ENCODE peak calls at places on chromosomes 6 and 20, in four cellular contexts. One of them, this sample, is unnamed.
A peak's percentile ranks its signal among the peaks of the same experiment; 100 is the strongest.

GRCh38 chr6:71727632-71728294 is 158.6 kb upstream of the RIMS1 start:
- DNase-seq in fibroblast of mammary gland: no peak
- DNase-seq in brain microvascular endothelial cell: peak; percentile 3
- DNase-seq in HTR-8/SVneo: no peak
- DNase-seq in this sample: no peak

GRCh38 chr6:149901444-149902140 is 3.7 kb upstream of the RAET1E start:
- DNase-seq in fibroblast of mammary gland: no peak
- DNase-seq in brain microvascular endothelial cell: no peak
- DNase-seq in HTR-8/SVneo: no peak
- DNase-seq in this sample: no peak

GRCh38 chr20:48098866-48099265 is 313.6 kb upstream of the SULF2 start:
- DNase-seq in fibroblast of mammary gland: peak; percentile 31
- DNase-seq in brain microvascular endothelial cell: no peak
- DNase-seq in HTR-8/SVneo: no peak
- DNase-seq in this sample: no peak

GRCh38 chr6:105803439-105803838 is 282.7 kb upstream of the PRDM1 start:
- DNase-seq in fibroblast of mammary gland: no peak
- DNase-seq in brain microvascular endothelial cell: peak; percentile 10
- DNase-seq in HTR-8/SVneo: no peak
- DNase-seq in this sample: no peak

GRCh38 chr6:97048771-97049170 is 124.2 kb downstream of the KLHL32 start:
- DNase-seq in fibroblast of mammary gland: no peak
- DNase-seq in brain microvascular endothelial cell: no peak
- DNase-seq in HTR-8/SVneo: no peak
- DNase-seq in this sample: no peak

GRCh38 chr6:30759575-30760239 is 15.4 kb upstream of the IER3 start:
- DNase-seq in fibroblast of mammary gland: peak; percentile 87
- DNase-seq in brain microvascular endothelial cell: peak; percentile 98
- DNase-seq in HTR-8/SVneo: peak; percentile 85
- DNase-seq in this sample: peak; percentile 73

GRCh38 chr20:63913768-63914167 is 18.8 kb downstream of the DNAJC5 start:
- DNase-seq in fibroblast of mammary gland: no peak
- DNase-seq in brain microvascular endothelial cell: no peak
- DNase-seq in HTR-8/SVneo: no peak
- DNase-seq in this sample: no peak

GRCh38 chr6:144434308-144434990 is 149.3 kb downstream of the UTRN start:
- DNase-seq in fibroblast of mammary gland: peak; percentile 85
- DNase-seq in brain microvascular endothelial cell: peak; percentile 89
- DNase-seq in HTR-8/SVneo: peak; percentile 51
- DNase-seq in this sample: no peak

GRCh38 chr6:366972-367794 is 24.4 kb upstream of the IRF4 start:
- DNase-seq in fibroblast of mammary gland: peak; percentile 12
- DNase-seq in brain microvascular endothelial cell: no peak
- DNase-seq in HTR-8/SVneo: no peak
- DNase-seq in this sample: no peak

GRCh38 chr20:58850693-58851174 is at the start of gene GNAS-AS1:
- DNase-seq in fibroblast of mammary gland: peak; percentile 89
- DNase-seq in brain microvascular endothelial cell: peak; percentile 76
- DNase-seq in HTR-8/SVneo: peak; percentile 92
- DNase-seq in this sample: peak; percentile 77

GRCh38 chr6:138087549-138087948 is 19.7 kb downstream of the PERP start:
- DNase-seq in fibroblast of mammary gland: no peak
- DNase-seq in brain microvascular endothelial cell: peak; percentile 22
- DNase-seq in HTR-8/SVneo: no peak
- DNase-seq in this sample: no peak

GRCh38 chr6:158561247-158561884 is 1.5 kb downstream of the TMEM181 start:
- DNase-seq in fibroblast of mammary gland: no peak
- DNase-seq in brain microvascular endothelial cell: no peak
- DNase-seq in HTR-8/SVneo: no peak
- DNase-seq in this sample: no peak

GRCh38 chr6:29439006-29439405 is at the start of gene OR10C1:
- DNase-seq in fibroblast of mammary gland: no peak
- DNase-seq in brain microvascular endothelial cell: no peak
- DNase-seq in HTR-8/SVneo: no peak
- DNase-seq in this sample: no peak

GRCh38 chr6:130625825-130626500 is 201.2 kb upstream of the SMLR1 start:
- DNase-seq in fibroblast of mammary gland: peak; percentile 81
- DNase-seq in brain microvascular endothelial cell: peak; percentile 29
- DNase-seq in HTR-8/SVneo: peak; percentile 68
- DNase-seq in this sample: peak; percentile 10

GRCh38 chr6:78345882-78346281 is 521.5 kb upstream of the IRAK1BP1 start:
- DNase-seq in fibroblast of mammary gland: no peak
- DNase-seq in brain microvascular endothelial cell: no peak
- DNase-seq in HTR-8/SVneo: no peak
- DNase-seq in this sample: no peak

GRCh38 chr6:37765182-37765780 is 54.2 kb upstream of the ZFAND3 start:
- DNase-seq in fibroblast of mammary gland: no peak
- DNase-seq in brain microvascular endothelial cell: no peak
- DNase-seq in HTR-8/SVneo: no peak
- DNase-seq in this sample: no peak

GRCh38 chr20:278181-278580 is 12.4 kb downstream of the C20orf96 start:
- DNase-seq in fibroblast of mammary gland: no peak
- DNase-seq in brain microvascular endothelial cell: no peak
- DNase-seq in HTR-8/SVneo: no peak
- DNase-seq in this sample: no peak

GRCh38 chr20:24769878-24770627 is 179.0 kb upstream of the CST7 start:
- DNase-seq in fibroblast of mammary gland: no peak
- DNase-seq in brain microvascular endothelial cell: no peak
- DNase-seq in HTR-8/SVneo: no peak
- DNase-seq in this sample: no peak

GRCh38 chr6:89273816-89274215 is 41.3 kb downstream of the GABRR2 start:
- DNase-seq in fibroblast of mammary gland: no peak
- DNase-seq in brain microvascular endothelial cell: no peak
- DNase-seq in HTR-8/SVneo: no peak
- DNase-seq in this sample: no peak

GRCh38 chr6:41638002-41638800 is at the start of gene MDFI:
- DNase-seq in fibroblast of mammary gland: no peak
- DNase-seq in brain microvascular endothelial cell: no peak
- DNase-seq in HTR-8/SVneo: peak; percentile 33
- DNase-seq in this sample: no peak

GRCh38 chr20:19628570-19629134 is 129.4 kb upstream of the RIN2 start:
- DNase-seq in fibroblast of mammary gland: peak; percentile 60
- DNase-seq in brain microvascular endothelial cell: peak; percentile 76
- DNase-seq in HTR-8/SVneo: peak; percentile 24
- DNase-seq in this sample: peak; percentile 67

GRCh38 chr6:18997375-18997826 is 610.3 kb downstream of the RNF144B start:
- DNase-seq in fibroblast of mammary gland: peak; percentile 56
- DNase-seq in brain microvascular endothelial cell: peak; percentile 47
- DNase-seq in HTR-8/SVneo: peak; percentile 32
- DNase-seq in this sample: peak; percentile 63

GRCh38 chr20:37526238-37526838 is 1.3 kb downstream of the BLCAP start:
- DNase-seq in fibroblast of mammary gland: peak; percentile 40
- DNase-seq in brain microvascular endothelial cell: peak; percentile 53
- DNase-seq in HTR-8/SVneo: peak; percentile 94
- DNase-seq in this sample: no peak

This sample was measured in H4.